ENCODE peak calls at places on chromosomes 16 and 17, in seven cellular contexts. R is tibial nerve, A is lower lobe of right lung, T is heart left ventricle, Q is neural progenitor cell, O is gastrocnemius medialis, U is IMR-90. P is an unnamed sample.
A peak's percentile ranks its signal among the peaks of the same experiment; 100 is the strongest.

GRCh38 chr17:55210292-55210691 is 54.5 kb upstream of the HLF start:
- DNase-seq in U (no peak), R (no peak), Q (no peak), O (no peak), A (no peak), T (no peak), P (no peak)

GRCh38 chr16:20851601-20852000 is 45.3 kb downstream of the REXO5 start:
- DNase-seq in T (peak; percentile 91), Q (no peak), O (peak; percentile 87), U (peak; percentile 92), A (peak; percentile 75), R (peak; percentile 82), P (no peak)

GRCh38 chr17:8563981-8564602 is 66.4 kb downstream of the MYH10 start:
- DNase-seq in T (no peak), Q (no peak), A (no peak), R (no peak), O (no peak), U (peak; percentile 73), P (no peak)

GRCh38 chr16:51940183-51940582 is 606.8 kb downstream of the TOX3 start:
- DNase-seq in U (no peak), R (no peak), Q (no peak), A (no peak), O (no peak), T (no peak), P (no peak)

GRCh38 chr17:58331815-58332719 is 3.5 kb upstream of the TSPOAP1 start:
- DNase-seq in R (peak; percentile 52), O (peak; percentile 46), A (peak; percentile 91), Q (no peak), T (peak; percentile 67), U (no peak), P (no peak)

GRCh38 chr16:86291491-86291890 is 218.8 kb upstream of the FOXF1 start:
- DNase-seq in Q (no peak), R (no peak), O (no peak), U (no peak), A (no peak), T (no peak), P (no peak)

GRCh38 chr16:23395732-23396131 is 57.3 kb downstream of the COG7 start:
- DNase-seq in R (no peak), T (no peak), U (no peak), A (no peak), O (no peak), Q (no peak), P (no peak)

GRCh38 chr16:20166531-20167235 is 93.0 kb upstream of the GPR139 start:
- DNase-seq in R (no peak), T (no peak), Q (peak; percentile 40), A (no peak), O (no peak), U (no peak), P (no peak)

GRCh38 chr17:8820311-8821010 is 21.3 kb upstream of the MFSD6L start:
- DNase-seq in U (no peak), O (no peak), R (no peak), A (no peak), T (no peak), Q (no peak), P (no peak)

GRCh38 chr16:29815793-29816693 is at the start of gene PAGR1:
- DNase-seq in O (peak; percentile 99), R (peak; percentile 97), T (peak; percentile 99), U (peak; percentile 100), Q (peak; percentile 99), A (peak; percentile 99), P (peak; percentile 99)

GRCh38 chr16:29815032-29815721 is 775 bp upstream of the PAGR1 start:
- DNase-seq in T (peak; percentile 54), O (peak; percentile 32), A (peak; percentile 61), R (no peak), Q (peak; percentile 55), U (no peak), P (no peak)

GRCh38 chr16:29818082-29818481 is 2.1 kb downstream of the PAGR1 start:
- DNase-seq in A (no peak), Q (no peak), U (no peak), T (no peak), R (no peak), O (no peak), P (no peak)

GRCh38 chr16:29814592-29814991 is 1.4 kb upstream of the PAGR1 start:
- DNase-seq in Q (peak; percentile 46), T (no peak), U (no peak), O (no peak), R (no peak), A (no peak), P (no peak)

GRCh38 chr16:29816694-29817441 is 916 bp downstream of the PAGR1 start:
- DNase-seq in U (peak; percentile 60), Q (peak; percentile 62), T (peak; percentile 77), A (peak; percentile 80), O (peak; percentile 47), R (no peak), P (no peak)
- H3K4me1 ChIP-seq in U (peaks cover 17% of the 10 kb centered on the region), Q (peaks cover 29% of the 10 kb centered on the region), T (peaks cover 61% of the 10 kb centered on the region), A (peaks cover 64% of the 10 kb centered on the region), O (peaks cover 51% of the 10 kb centered on the region), R (no peaks in the 10 kb centered on the region), P (peaks cover 10% of the 10 kb centered on the region)

GRCh38 chr17:77235370-77236080 is 94.8 kb downstream of the SEC14L1 start:
- DNase-seq in R (peak; percentile 50), Q (no peak), U (peak; percentile 88), T (peak; percentile 61), O (no peak), A (peak; percentile 57), P (no peak)
- H3K27ac ChIP-seq in R (peak overlapping the region; percentile 63), Q (no peak overlapping the region), U (peak overlapping the region; percentile 86), T (peak overlapping the region; percentile 54), O (no peak overlapping the region), A (peak overlapping the region; percentile 57), P (no peak overlapping the region)

GRCh38 chr17:43578699-43579569 is 32.8 kb upstream of the ETV4 start:
- DNase-seq in Q (peak; percentile 51), O (no peak), A (no peak), T (no peak), U (peak; percentile 85), R (no peak), P (no peak)

GRCh38 chr17:43574348-43574747 is 28.2 kb upstream of the ETV4 start:
- DNase-seq in O (no peak), A (no peak), U (no peak), T (no peak), Q (no peak), R (no peak), P (no peak)

GRCh38 chr17:43578352-43578698 is 32.2 kb upstream of the ETV4 start:
- DNase-seq in U (no peak), O (no peak), A (no peak), Q (no peak), T (no peak), R (no peak), P (no peak)

GRCh38 chr17:43574896-43575525 is 28.9 kb upstream of the ETV4 start:
- DNase-seq in T (no peak), U (no peak), A (no peak), O (no peak), R (no peak), Q (no peak), P (no peak)

DNA sequence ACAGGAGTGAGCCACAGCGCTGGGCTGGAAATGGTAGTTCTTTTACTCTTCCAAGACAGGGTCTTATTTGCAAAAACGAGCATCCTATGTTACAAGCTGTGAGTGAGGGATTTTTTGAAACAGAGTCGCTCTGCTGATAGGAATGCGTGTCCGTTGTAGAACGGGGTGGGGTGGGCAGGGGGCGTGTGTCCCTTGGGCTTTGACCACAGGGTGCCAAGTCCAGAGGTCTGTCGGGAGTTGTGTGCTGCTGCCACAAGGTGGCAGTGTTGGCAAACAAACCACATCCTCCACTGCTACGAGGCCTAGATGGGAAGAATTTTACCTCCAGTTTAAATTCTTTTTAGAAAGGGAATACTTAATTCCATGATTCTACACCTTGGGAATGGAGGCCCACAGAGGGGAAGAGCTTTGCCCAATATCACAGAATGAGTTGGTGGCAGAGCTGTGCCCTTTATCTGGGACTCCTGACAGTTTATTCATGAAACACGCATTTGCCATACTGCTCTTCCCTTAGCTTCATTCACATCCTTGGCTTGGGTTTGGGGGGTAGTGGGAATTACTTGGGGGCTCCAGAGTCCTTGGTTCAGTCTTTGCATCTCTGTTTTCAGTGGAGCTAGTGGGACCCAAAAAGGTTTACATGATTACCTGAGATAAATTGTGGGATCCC is 30.6 kb upstream of the ETV4 start:
- DNase-seq in A (peak; percentile 69), O (peak; percentile 31), Q (peak; percentile 92), R (peak; percentile 58), U (peak; percentile 77), T (peak; percentile 68), P (peak; percentile 91)
- H3K4me1 ChIP-seq in A (peaks cover 19% of the 10 kb centered on the region), O (peaks cover 26% of the 10 kb centered on the region), Q (peaks cover 34% of the 10 kb centered on the region), R (no peaks in the 10 kb centered on the region), U (peaks cover 14% of the 10 kb centered on the region), T (peaks cover 44% of the 10 kb centered on the region), P (peaks cover 2% of the 10 kb centered on the region)

GRCh38 chr16:2689968-2690830 is 7.9 kb downstream of the KCTD5 start:
- DNase-seq in Q (no peak), R (no peak), O (no peak), A (peak; percentile 71), T (no peak), U (no peak), P (no peak)
- H3K27ac ChIP-seq in Q (no peak overlapping the region), R (peak overlapping the region; percentile 11), O (peak overlapping the region; percentile 90), A (no peak overlapping the region), T (no peak overlapping the region), U (no peak overlapping the region), P (no peak overlapping the region)

GRCh38 chr17:80950466-80951120 is 41.0 kb upstream of the CHMP6 start:
- DNase-seq in U (no peak), A (peak; percentile 30), Q (no peak), R (no peak), T (peak; percentile 13), O (no peak), P (no peak)

GRCh38 chr17:80948091-80948960 is 43.3 kb upstream of the CHMP6 start:
- DNase-seq in O (no peak), Q (no peak), T (peak; percentile 23), A (peak; percentile 47), U (no peak), R (no peak), P (no peak)

GRCh38 chr17:80948961-80949450 is 42.6 kb upstream of the CHMP6 start:
- DNase-seq in O (no peak), R (no peak), T (peak; percentile 20), Q (no peak), A (peak; percentile 45), U (no peak), P (no peak)

GRCh38 chr17:80951121-80952090 is 40.2 kb upstream of the CHMP6 start:
- DNase-seq in O (peak; percentile 10), A (peak; percentile 32), T (peak; percentile 25), R (no peak), Q (no peak), U (no peak), P (no peak)

DNA sequence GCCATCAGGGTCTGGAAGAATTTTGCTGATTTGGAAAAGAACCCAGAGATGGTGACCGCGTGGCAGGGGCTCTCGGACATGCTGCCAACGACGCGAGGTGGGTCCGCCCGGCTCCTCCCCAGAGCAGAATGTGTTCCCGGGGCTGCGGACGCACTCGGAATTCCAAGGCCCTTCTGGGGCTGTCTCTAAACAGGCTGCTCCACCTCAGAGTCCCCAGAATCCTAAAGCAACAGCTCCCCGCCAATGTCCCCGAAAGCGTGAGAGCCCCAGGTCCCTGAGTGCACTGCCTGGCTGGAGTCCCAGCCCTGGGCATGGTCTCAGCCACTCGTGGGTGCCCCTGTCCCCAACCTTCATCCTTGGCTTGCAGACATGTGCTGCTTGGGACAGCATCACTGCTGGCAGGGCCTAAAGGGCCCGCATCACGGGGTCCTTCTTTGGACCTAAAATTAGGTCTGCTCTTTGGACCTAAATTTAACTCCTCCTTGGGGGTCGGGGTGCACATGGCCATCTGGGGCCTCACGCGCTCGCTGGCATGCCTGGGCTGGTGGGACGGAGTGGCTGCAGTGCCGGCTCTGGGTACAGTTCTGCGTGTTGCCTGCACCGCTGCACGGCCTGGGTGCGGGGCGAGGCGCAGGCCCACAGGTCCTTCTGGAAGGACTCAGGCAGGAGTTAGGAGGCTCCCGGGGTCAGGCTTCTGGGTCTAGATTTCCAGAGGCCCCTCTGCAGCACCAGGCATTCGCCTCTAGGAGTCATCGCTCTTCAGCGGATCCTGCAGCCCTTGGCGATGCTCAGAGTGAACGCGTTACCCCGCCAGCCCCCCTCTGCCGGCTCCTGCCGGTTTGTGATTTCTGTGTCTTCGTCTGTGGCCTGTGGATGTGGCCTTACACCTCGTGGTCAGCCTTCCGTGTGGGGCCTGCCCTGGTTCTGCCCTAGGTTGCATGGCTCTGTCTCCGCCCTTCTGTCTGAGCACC is 41.9 kb upstream of the CHMP6 start:
- DNase-seq in Q (peak; percentile 60), A (peak; percentile 38), U (no peak), O (peak; percentile 14), T (peak; percentile 28), R (no peak), P (no peak)
- H3K4me1 ChIP-seq in Q (no peaks in the 10 kb centered on the region), A (no peaks in the 10 kb centered on the region), U (no peaks in the 10 kb centered on the region), O (no peaks in the 10 kb centered on the region), T (no peaks in the 10 kb centered on the region), R (no peaks in the 10 kb centered on the region), P (no peaks in the 10 kb centered on the region)